ENCODE peak calls at places on chromosomes 7 and 10, in seven cellular contexts. Y, I, Z, G, W, C and P are unnamed samples. For H3K4me1, the result is how much of the 10 kb centered on the place peaks cover.

GRCh38 chr10:14173391-14173705 is 157.4 kb downstream of the FRMD4A start:
- DNase-seq in Y (no peak), I (no peak), Z (no peak), G (no peak), W (no peak), C (peak), P (no peak)

GRCh38 chr10:35355971-35356724 is 19.8 kb downstream of the CCNY start:
- DNase-seq in Y (no peak), I (no peak), Z (no peak), G (peak), W (no peak), C (peak), P (peak)

GRCh38 chr10:127871631-127872010 is 21.1 kb downstream of the CLRN3 start:
- DNase-seq in Y (no peak), I (no peak), Z (no peak), G (no peak), W (no peak), C (no peak), P (no peak)

GRCh38 chr7:90580051-90580450 is 16.1 kb upstream of the CDK14 start:
- DNase-seq in Y (no peak), I (no peak), Z (no peak), G (peak), W (no peak), C (peak), P (no peak)

GRCh38 chr7:129990403-129991192 is 37.8 kb upstream of the UBE2H start:
- DNase-seq in Y (peak), I (no peak), Z (no peak), G (peak), W (peak), C (peak), P (no peak)

GRCh38 chr10:102824695-102825094 is 12.5 kb downstream of the CYP17A1 start:
- DNase-seq in Y (no peak), I (no peak), Z (no peak), G (no peak), W (no peak), C (no peak), P (no peak)

GRCh38 chr7:150755473-150756099 is 18.4 kb downstream of the GIMAP5 start:
- DNase-seq in Y (no peak), I (no peak), Z (no peak), G (no peak), W (no peak), C (no peak), P (no peak)

GRCh38 chr10:27564880-27565279 is 60.8 kb downstream of the RAB18 start:
- DNase-seq in Y (no peak), I (no peak), Z (no peak), G (no peak), W (no peak), C (no peak), P (no peak)

GRCh38 chr10:101041252-101041761 is 10.3 kb downstream of the SFXN3 start:
- DNase-seq in Y (peak), I (peak), Z (peak), G (peak), W (peak), C (peak), P (peak)

GRCh38 chr10:124545346-124545745 is 83.7 kb downstream of the LHPP start:
- DNase-seq in Y (no peak), I (no peak), Z (no peak), G (no peak), W (no peak), C (no peak), P (no peak)

GRCh38 chr10:18164771-18165361 is 24.6 kb downstream of the CACNB2 start:
- DNase-seq in Y (no peak), I (peak), Z (no peak), G (peak), W (no peak), C (peak), P (no peak)

GRCh38 chr10:97537186-97537869 is 35.3 kb upstream of the ANKRD2 start:
- DNase-seq in Y (no peak), I (no peak), Z (no peak), G (no peak), W (no peak), C (no peak), P (no peak)

GRCh38 chr10:110353244-110354119 is 48.8 kb upstream of the SMNDC1 start:
- DNase-seq in Y (peak), I (peak), Z (peak), G (peak), W (peak), C (peak), P (peak)

DNA sequence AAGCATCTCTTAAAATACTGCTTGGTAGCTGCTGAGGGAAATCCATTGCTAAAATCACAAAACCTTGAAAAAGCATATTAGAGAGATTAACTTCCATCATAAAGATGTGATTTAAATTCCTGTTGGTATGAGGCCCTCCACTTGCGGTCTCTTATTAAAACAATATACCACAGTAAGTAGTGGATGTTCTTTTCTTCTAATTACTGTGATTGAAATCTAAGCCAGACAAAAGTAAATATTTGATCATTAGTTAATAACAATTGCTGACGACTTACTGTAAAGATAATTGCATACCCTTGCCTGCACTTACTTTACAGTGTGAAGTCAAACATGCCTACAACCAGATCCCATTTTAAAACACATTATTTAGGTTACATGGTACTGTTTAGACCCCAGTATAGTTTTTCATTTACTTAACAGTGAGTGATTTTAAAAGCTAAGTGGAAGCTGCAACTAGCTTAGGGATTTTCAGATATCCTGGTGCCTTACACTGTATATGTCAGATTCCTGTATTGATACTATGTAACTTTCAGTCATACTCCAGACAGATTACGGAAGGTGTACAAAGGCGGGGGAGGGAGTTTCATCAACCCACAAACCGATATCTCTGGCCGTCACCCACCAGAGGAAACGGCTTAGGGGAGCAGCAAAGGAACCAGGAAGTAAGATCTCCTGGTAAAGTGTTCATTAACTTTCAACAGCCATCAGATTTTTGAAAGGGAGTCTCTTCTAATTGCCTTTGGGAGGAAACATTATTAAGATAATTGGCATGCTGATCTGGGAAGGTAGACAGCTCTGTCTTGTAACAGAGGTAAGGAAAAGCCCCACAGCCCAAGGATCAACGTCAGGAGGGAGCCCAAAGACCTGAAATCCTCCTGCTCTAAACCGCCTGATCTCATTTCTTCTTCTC is 952 bp downstream of the NRP1 start:
- DNase-seq in Y (no peak), I (no peak), Z (no peak), G (peak), W (no peak), C (peak), P (no peak)
- H2AFZ ChIP-seq in Y (no peak), I (peak), Z (peak), G (peak), W (peak), C (peak), P (peak)

GRCh38 chr7:50657912-50658311 is 92.7 kb upstream of the DDC start:
- DNase-seq in Y (no peak), I (no peak), Z (no peak), G (no peak), W (no peak), C (no peak), P (no peak)
- H3K4me1 ChIP-seq in Y (under half), I (under half), Z (under half), G (under half), W (under half), C (under half), P (half or more)

DNA sequence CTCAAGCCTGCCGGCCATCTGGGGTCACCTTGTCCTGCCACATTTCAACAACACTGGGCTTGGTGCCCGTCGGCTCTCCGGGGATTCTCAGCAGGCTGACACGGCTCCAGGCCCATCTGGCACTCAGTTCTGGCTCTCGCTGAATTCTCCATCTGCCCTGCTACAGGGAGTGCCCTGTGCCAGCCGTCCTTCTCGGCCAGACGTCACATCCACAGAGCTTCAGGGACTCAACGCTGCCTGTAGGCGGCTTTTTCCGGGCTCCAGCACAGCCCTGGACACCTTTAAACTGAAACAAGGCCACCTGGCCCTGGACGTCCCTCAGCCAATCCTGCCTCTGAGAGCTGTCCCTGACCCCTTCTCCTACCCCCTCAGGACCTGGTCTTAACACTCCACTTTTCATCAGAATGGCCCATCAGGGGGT is 43.0 kb downstream of the TMEM130 start:
- DNase-seq in Y (peak), I (no peak), Z (no peak), G (no peak), W (no peak), C (peak), P (peak)
- H2AFZ ChIP-seq in Y (no peak), I (no peak), Z (no peak), G (no peak), W (peak), C (no peak), P (peak)

DNA sequence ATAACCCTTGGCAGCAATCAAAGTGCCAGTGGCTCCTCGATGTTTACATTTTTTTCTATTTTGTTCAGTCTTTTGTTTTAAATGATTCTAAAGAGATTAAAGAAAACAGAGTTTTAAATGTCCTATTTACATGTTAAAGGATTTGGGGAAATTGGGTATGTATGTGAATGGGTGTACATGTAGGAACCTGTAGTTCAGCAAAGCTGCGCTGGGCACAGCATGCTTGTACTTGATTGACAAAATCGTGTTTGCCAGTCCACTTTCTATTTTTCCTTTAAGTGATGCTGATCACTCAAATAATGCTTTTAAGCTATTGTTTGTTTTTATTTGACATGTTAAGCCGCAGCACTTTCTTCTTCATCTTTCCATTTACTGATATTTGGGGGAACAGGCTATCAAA is 40.9 kb downstream of the FHIP2A start:
- DNase-seq in Y (no peak), I (no peak), Z (no peak), G (no peak), W (no peak), C (no peak), P (no peak)
- H3K4me1 ChIP-seq in Y (under half), I (under half), Z (under half), G (under half), W (under half), C (under half), P (under half)